ENCODE peak calls at places on chromosomes 3 and 15, in six cellular contexts. G, P, L, W, A and V are unnamed samples.

GRCh38 chr3:45567730-45568172 is 26.8 kb upstream of the LIMD1 start:
- DNase-seq in L (no peak), G (no peak), P (peak; percentile 57), W (peak; percentile 37), A (no peak), V (no peak)

GRCh38 chr15:47711654-47712053 is 5.7 kb upstream of the SEMA6D start:
- DNase-seq in G (no peak), P (no peak), A (no peak), L (no peak), W (no peak), V (no peak)

GRCh38 chr3:149199474-149199873 is 22.2 kb downstream of the CP start:
- DNase-seq in P (no peak), A (no peak), L (no peak), W (no peak), G (no peak), V (no peak)

GRCh38 chr15:73841756-73842590 is 31.4 kb upstream of the TBC1D21 start:
- DNase-seq in G (no peak), W (no peak), L (no peak), A (no peak), P (no peak), V (no peak)

GRCh38 chr3:163490119-163490518 is 1588.2 kb downstream of the SI start:
- DNase-seq in W (peak; percentile 46), A (no peak), L (peak; percentile 13), G (peak; percentile 21), P (no peak), V (no peak)

GRCh38 chr3:3127432-3128010 is 781 bp downstream of the TRNT1 start:
- DNase-seq in W (no peak), L (no peak), G (no peak), A (peak; percentile 13), P (no peak), V (no peak)

GRCh38 chr3:175192536-175192935 is 333.4 kb downstream of the NAALADL2 start:
- DNase-seq in P (no peak), L (peak; percentile 22), G (no peak), W (no peak), A (no peak), V (no peak)

GRCh38 chr3:104437891-104438290 is 928.8 kb upstream of the ALCAM start:
- DNase-seq in W (no peak), G (no peak), L (peak; percentile 94), A (no peak), P (peak; percentile 87), V (no peak)

GRCh38 chr3:15851735-15852134 is 54.0 kb upstream of the ANKRD28 start:
- DNase-seq in G (no peak), P (no peak), W (no peak), A (no peak), L (no peak), V (no peak)

GRCh38 chr3:188439080-188439479 is 285.1 kb downstream of the LPP start:
- DNase-seq in G (no peak), L (peak; percentile 31), P (peak; percentile 34), W (peak; percentile 66), A (no peak), V (no peak)

GRCh38 chr3:171851685-171852084 is 8.5 kb downstream of the TMEM212 start:
- DNase-seq in A (no peak), W (no peak), L (peak; percentile 97), P (no peak), G (no peak), V (no peak)

GRCh38 chr3:4852780-4853748 is 126.2 kb upstream of the BHLHE40 start:
- DNase-seq in L (peak; percentile 67), W (no peak), P (no peak), G (no peak), A (no peak), V (no peak)

GRCh38 chr15:59371458-59372351 is 966 bp downstream of the MYO1E start:
- DNase-seq in P (peak; percentile 56), W (no peak), A (peak; percentile 2), L (peak; percentile 44), G (no peak), V (no peak)

GRCh38 chr3:45546636-45547201 is 47.8 kb upstream of the LIMD1 start:
- DNase-seq in W (no peak), P (no peak), G (peak; percentile 25), A (peak; percentile 28), L (no peak), V (no peak)

GRCh38 chr3:103923907-103924306 is 1442.8 kb upstream of the ALCAM start:
- DNase-seq in A (no peak), W (no peak), P (no peak), G (no peak), L (no peak), V (no peak)

GRCh38 chr15:55267401-55268053 is 22.1 kb downstream of the RAB27A start:
- DNase-seq in W (peak; percentile 71), A (peak; percentile 38), L (peak; percentile 74), G (no peak), P (peak; percentile 52), V (no peak)

GRCh38 chr15:83285979-83286553 is 1.6 kb upstream of the BNC1 start:
- DNase-seq in G (no peak), P (no peak), L (peak; percentile 96), A (no peak), W (no peak), V (no peak)

GRCh38 chr15:48086582-48086981 is 34.2 kb upstream of the SLC24A5 start:
- DNase-seq in L (peak; percentile 69), A (no peak), P (no peak), G (no peak), W (no peak), V (no peak)

GRCh38 chr3:125200731-125201139 is 11.8 kb downstream of the SLC12A8 start:
- DNase-seq in P (no peak), A (no peak), G (no peak), L (no peak), W (no peak), V (no peak)

GRCh38 chr15:93452537-93453211 is 363.7 kb upstream of the RGMA start:
- DNase-seq in G (no peak), A (no peak), P (no peak), W (no peak), L (no peak), V (no peak)

GRCh38 chr3:134066539-134067310 is 37.0 kb upstream of the SLCO2A1 start:
- DNase-seq in P (no peak), W (no peak), G (no peak), L (peak; percentile 61), A (no peak), V (no peak)

GRCh38 chr3:119323401-119324107 is 29.4 kb downstream of the ARHGAP31 start:
- DNase-seq in L (no peak), A (peak; percentile 28), P (no peak), W (no peak), G (no peak), V (no peak)

GRCh38 chr3:149934524-149934923 is 36.2 kb downstream of the PFN2 start:
- DNase-seq in W (no peak), G (no peak), L (peak; percentile 18), A (no peak), P (no peak), V (no peak)

GRCh38 chr15:40928351-40928974 is 677 bp upstream of the DLL4 start:
- DNase-seq in G (no peak), W (no peak), A (no peak), L (no peak), P (no peak), V (peak; percentile 59)

GRCh38 chr15:38085104-38085503 is 150.7 kb downstream of the TMCO5A start:
- DNase-seq in G (no peak), A (no peak), P (no peak), W (peak; percentile 24), L (no peak), V (no peak)

GRCh38 chr3:54527953-54528352 is 399.9 kb downstream of the LRTM1 start:
- DNase-seq in A (no peak), P (no peak), L (peak; percentile 76), W (no peak), G (no peak), V (no peak)

GRCh38 chr3:127053026-127053425 is 70.1 kb downstream of the PLXNA1 start:
- DNase-seq in G (no peak), A (no peak), L (no peak), W (no peak), P (no peak), V (no peak)

GRCh38 chr3:9934235-9934621 is 594 bp downstream of the CRELD1 start:
- DNase-seq in L (no peak), G (no peak), W (no peak), A (no peak), P (no peak), V (no peak)

GRCh38 chr3:127614928-127615592 is 13.9 kb upstream of the PODXL2 start:
- DNase-seq in G (no peak), W (no peak), A (no peak), L (no peak), P (no peak), V (no peak)

GRCh38 chr3:23821858-23822257 is 16.1 kb downstream of the UBE2E1 start:
- DNase-seq in W (no peak), G (no peak), L (no peak), A (no peak), P (no peak), V (no peak)

GRCh38 chr15:61621146-61621545 is 392.0 kb upstream of the RORA start:
- DNase-seq in P (peak; percentile 7), A (peak; percentile 1), G (peak; percentile 19), W (peak; percentile 1), L (peak; percentile 4), V (peak; percentile 14)

GRCh38 chr3:160973067-160973466 is 132.1 kb downstream of the B3GALNT1 start:
- DNase-seq in G (no peak), P (no peak), L (peak; percentile 45), W (no peak), A (no peak), V (no peak)